ENCODE peak calls at places on chromosomes 4 and X, in eight cellular contexts. F, N, Q, Z, V, W, S and H are unnamed samples.

GRCh38 chr4:9942921-9943600 is 78.2 kb downstream of the SLC2A9 start:
- DNase-seq in F (no peak), N (no peak), Q (no peak), Z (no peak), V (no peak), W (no peak), S (no peak), H (no peak)

GRCh38 chr4:52873191-52873590 is 11.1 kb downstream of the RASL11B start:
- DNase-seq in F (no peak), N (no peak), Q (no peak), Z (no peak), V (no peak), W (no peak), S (no peak), H (no peak)

GRCh38 chr4:108483077-108483476 is 137.3 kb upstream of the RPL34 start:
- DNase-seq in F (no peak), N (no peak), Q (no peak), Z (no peak), V (no peak), W (no peak), S (no peak), H (no peak)

GRCh38 chr4:152672403-152673092 is 7.2 kb downstream of the TMEM154 start:
- DNase-seq in F (no peak), N (no peak), Q (no peak), Z (no peak), V (no peak), W (no peak), S (no peak), H (no peak)

GRCh38 chrX:107566603-107567262 is 61.6 kb upstream of the PRPS1 start:
- DNase-seq in F (no peak), N (no peak), Q (no peak), Z (no peak), V (no peak), W (no peak), S (no peak), H (no peak)

GRCh38 chr4:147782087-147782781 is 50.3 kb downstream of the ARHGAP10 start:
- DNase-seq in F (no peak), N (no peak), Q (no peak), Z (no peak), V (no peak), W (no peak), S (no peak), H (no peak)

GRCh38 chrX:71533850-71534515 is 1.1 kb downstream of the OGT start:
- DNase-seq in F (no peak), N (peak; percentile 27), Q (peak; percentile 72), Z (peak; percentile 32), V (peak; percentile 20), W (peak; percentile 35), S (no peak), H (peak; percentile 37)

GRCh38 chr4:7435411-7436095 is 823 bp upstream of the PSAPL1 start:
- DNase-seq in F (no peak), N (no peak), Q (peak; percentile 51), Z (no peak), V (no peak), W (no peak), S (no peak), H (peak; percentile 59)

GRCh38 chr4:953574-953915 is 19.8 kb downstream of the DGKQ start:
- DNase-seq in F (no peak), N (no peak), Q (no peak), Z (no peak), V (no peak), W (no peak), S (no peak), H (no peak)

GRCh38 chr4:26936284-26937065 is 75.8 kb downstream of the STIM2 start:
- DNase-seq in F (no peak), N (no peak), Q (peak; percentile 20), Z (peak; percentile 55), V (no peak), W (no peak), S (no peak), H (no peak)

GRCh38 chr4:138113819-138114415 is 128.2 kb downstream of the SLC7A11 start:
- DNase-seq in F (peak; percentile 16), N (no peak), Q (no peak), Z (no peak), V (no peak), W (no peak), S (no peak), H (no peak)

GRCh38 chrX:22053486-22053885 is 21.4 kb downstream of the PHEX start:
- DNase-seq in F (no peak), N (no peak), Q (no peak), Z (no peak), V (no peak), W (no peak), S (no peak), H (no peak)

GRCh38 chr4:31461425-31461824 is 741.3 kb downstream of the PCDH7 start:
- DNase-seq in F (no peak), N (no peak), Q (no peak), Z (peak; percentile 85), V (no peak), W (no peak), S (no peak), H (no peak)

GRCh38 chr4:152485726-152486276 is 50.1 kb downstream of the FBXW7 start:
- DNase-seq in F (peak; percentile 42), N (no peak), Q (no peak), Z (peak; percentile 89), V (no peak), W (no peak), S (peak; percentile 22), H (no peak)

GRCh38 chrX:28847423-28847822 is 260.2 kb downstream of the IL1RAPL1 start:
- DNase-seq in F (no peak), N (no peak), Q (no peak), Z (peak; percentile 36), V (no peak), W (no peak), S (no peak), H (no peak)

GRCh38 chr4:8847331-8847730 is 24.3 kb downstream of the HMX1 start:
- DNase-seq in F (no peak), N (no peak), Q (peak; percentile 24), Z (no peak), V (no peak), W (no peak), S (no peak), H (no peak)

GRCh38 chrX:150477364-150477763 is 91.1 kb upstream of the MTM1 start:
- DNase-seq in F (no peak), N (no peak), Q (no peak), Z (no peak), V (no peak), W (no peak), S (no peak), H (no peak)

GRCh38 chr4:20015825-20016224 is 235.9 kb upstream of the SLIT2 start:
- DNase-seq in F (peak; percentile 51), N (no peak), Q (no peak), Z (no peak), V (no peak), W (no peak), S (no peak), H (no peak)